ENCODE peak calls at places on chromosomes 16 and 17, in seven cellular contexts. M, X, K, Z, E, G and R are unnamed samples.

GRCh38 chr16:51276335-51276734 is 125.3 kb upstream of the SALL1 start:
- DNase-seq in K (no peak), M (no peak), Z (no peak), G (no peak), E (no peak), X (no peak), R (no peak)

GRCh38 chr17:74730491-74731346 is 6.3 kb upstream of the RAB37 start:
- DNase-seq in E (no peak), M (no peak), X (no peak), K (no peak), Z (no peak), G (no peak), R (no peak)

GRCh38 chr17:1725642-1726511 is 1.4 kb downstream of the WDR81 start:
- DNase-seq in Z (no peak), K (no peak), G (no peak), M (no peak), X (no peak), E (no peak), R (no peak)

GRCh38 chr17:50511058-50511457 is 2.8 kb downstream of the MYCBPAP start:
- DNase-seq in K (no peak), Z (no peak), X (no peak), M (no peak), E (no peak), G (no peak), R (no peak)

GRCh38 chr16:69351309-69352027 is at the start of gene TMED6:
- DNase-seq in Z (no peak), G (no peak), X (no peak), K (peak; percentile 47), M (no peak), E (no peak), R (no peak)

GRCh38 chr17:80487511-80487910 is 11.1 kb upstream of the NPTX1 start:
- DNase-seq in X (no peak), Z (no peak), G (no peak), M (no peak), E (no peak), K (no peak), R (no peak)

GRCh38 chr17:28404812-28405570 is 1.0 kb downstream of the SLC46A1 start:
- DNase-seq in Z (no peak), E (no peak), G (no peak), M (no peak), X (peak; percentile 40), K (peak; percentile 63), R (no peak)

GRCh38 chr17:77666881-77667395 is 291.6 kb upstream of the TNRC6C start:
- DNase-seq in K (no peak), G (no peak), E (no peak), X (no peak), M (no peak), Z (peak; percentile 24), R (no peak)

GRCh38 chr16:14549789-14550153 is 80.3 kb downstream of the PARN start:
- DNase-seq in E (peak; percentile 66), Z (no peak), K (no peak), G (no peak), M (no peak), X (no peak), R (no peak)

GRCh38 chr16:68447721-68448359 is 468 bp downstream of the SMPD3 start:
- DNase-seq in G (no peak), X (no peak), M (no peak), E (no peak), Z (no peak), K (no peak), R (no peak)

GRCh38 chr16:17467923-17468540 is 2.7 kb downstream of the XYLT1 start:
- DNase-seq in K (peak; percentile 82), Z (no peak), M (peak; percentile 55), X (no peak), G (peak; percentile 57), E (peak; percentile 29), R (peak; percentile 65)

GRCh38 chr17:19570497-19571151 is 37.0 kb downstream of the SLC47A1 start:
- DNase-seq in Z (no peak), K (no peak), G (no peak), M (no peak), X (no peak), E (no peak), R (no peak)

GRCh38 chr17:30369995-30370394 is 8.7 kb upstream of the CPD start:
- DNase-seq in E (no peak), G (no peak), Z (no peak), K (no peak), M (no peak), X (no peak), R (no peak)

GRCh38 chr17:48586355-48586924 is 3.6 kb downstream of the HOXB3 start:
- DNase-seq in X (no peak), G (no peak), M (no peak), K (no peak), E (no peak), Z (no peak), R (no peak)

GRCh38 chr17:1076299-1076981 is 79.5 kb downstream of the TIMM22 start:
- DNase-seq in E (no peak), K (no peak), M (no peak), G (no peak), Z (no peak), X (no peak), R (no peak)

GRCh38 chr16:2884041-2884451 is 1.0 kb downstream of the FLYWCH2 start:
- DNase-seq in K (no peak), Z (no peak), E (no peak), M (no peak), X (no peak), G (no peak), R (no peak)

GRCh38 chr17:38727661-38728220 is 2.4 kb upstream of the CISD3 start:
- DNase-seq in X (no peak), G (no peak), Z (no peak), M (no peak), E (no peak), K (no peak), R (no peak)

GRCh38 chr16:74608944-74609343 is 2.0 kb upstream of the GLG1 start:
- DNase-seq in Z (peak; percentile 19), X (no peak), E (no peak), K (no peak), G (no peak), M (no peak), R (no peak)

GRCh38 chr17:77531641-77532040 is 390.9 kb downstream of the SEC14L1 start:
- DNase-seq in Z (no peak), X (no peak), E (no peak), K (no peak), M (no peak), G (no peak), R (no peak)

GRCh38 chr17:49351572-49352140 is 10.4 kb downstream of the ZNF652 start:
- DNase-seq in X (no peak), M (no peak), Z (no peak), K (no peak), G (no peak), E (no peak), R (no peak)

GRCh38 chr16:4700380-4700996 is 7.1 kb downstream of the NUDT16L1 start:
- DNase-seq in G (no peak), E (no peak), X (no peak), M (no peak), Z (no peak), K (no peak), R (no peak)

GRCh38 chr16:46894011-46894672 is 10.0 kb downstream of the GPT2 start:
- DNase-seq in M (no peak), G (no peak), E (no peak), X (peak; percentile 52), K (no peak), Z (no peak), R (peak; percentile 12)

GRCh38 chr16:66899945-66900688 is 18.6 kb downstream of the CDH16 start:
- DNase-seq in K (peak; percentile 92), G (peak; percentile 62), E (peak; percentile 59), X (no peak), M (peak; percentile 57), Z (no peak), R (no peak)

GRCh38 chr17:67602439-67602838 is 115.3 kb upstream of the NOL11 start:
- DNase-seq in K (no peak), M (no peak), Z (no peak), X (no peak), E (no peak), G (no peak), R (no peak)

GRCh38 chr16:73329363-73330306 is 281.7 kb upstream of the ZFHX3 start:
- DNase-seq in M (no peak), G (no peak), K (no peak), X (peak; percentile 53), Z (no peak), E (no peak), R (no peak)

GRCh38 chr17:66567234-66568170 is 265.1 kb downstream of the PRKCA start:
- DNase-seq in E (peak; percentile 87), G (no peak), Z (peak; percentile 43), X (peak; percentile 64), K (peak; percentile 71), M (peak; percentile 75), R (peak; percentile 67)

GRCh38 chr16:65446441-65446840 is 324.6 kb upstream of the CDH11 start:
- DNase-seq in Z (no peak), M (no peak), E (no peak), X (no peak), G (no peak), K (no peak), R (no peak)

GRCh38 chr17:63537991-63538692 is 12.1 kb upstream of the DCAF7 start:
- DNase-seq in X (no peak), M (no peak), G (no peak), Z (no peak), K (no peak), E (no peak), R (no peak)

GRCh38 chr17:59631221-59631720 is 11.6 kb downstream of the CLTC start:
- DNase-seq in K (no peak), Z (no peak), M (no peak), G (no peak), E (no peak), X (no peak), R (no peak)

GRCh38 chr16:12062343-12063003 is 85.9 kb downstream of the SNX29 start:
- DNase-seq in G (peak; percentile 68), M (no peak), Z (no peak), X (no peak), E (no peak), K (peak; percentile 98), R (no peak)

GRCh38 chr17:35709874-35710273 is 21.6 kb upstream of the RASL10B start:
- DNase-seq in Z (no peak), G (peak; percentile 38), M (no peak), K (no peak), X (no peak), E (no peak), R (no peak)

GRCh38 chr17:42253173-42253545 is 23.0 kb downstream of the STAT5B start:
- DNase-seq in E (no peak), M (no peak), G (no peak), K (no peak), Z (no peak), X (no peak), R (no peak)

GRCh38 chr17:78852709-78853111 is 12.1 kb upstream of the USP36 start:
- DNase-seq in M (peak; percentile 70), E (peak; percentile 41), K (no peak), Z (no peak), X (no peak), G (no peak), R (no peak)

GRCh38 chr17:42760652-42761581 is at the start of gene RAMP2:
- DNase-seq in M (no peak), X (peak; percentile 52), Z (peak; percentile 9), G (no peak), E (no peak), K (no peak), R (no peak)

GRCh38 chr17:20206591-20206990 is 197.4 kb downstream of the SPECC1 start:
- DNase-seq in E (peak; percentile 73), M (no peak), Z (no peak), G (peak; percentile 47), X (no peak), K (no peak), R (no peak)

GRCh38 chr16:58500329-58501241 is 642 bp downstream of the NDRG4 start:
- DNase-seq in K (no peak), G (no peak), M (no peak), E (no peak), Z (no peak), X (no peak), R (no peak)

GRCh38 chr16:50207652-50208051 is 54.5 kb downstream of the TENT4B start:
- DNase-seq in M (no peak), G (no peak), K (no peak), X (no peak), E (no peak), Z (no peak), R (peak; percentile 48)